ENCODE peak calls at places on chromosomes 11 and 22, in nine cellular contexts. E, T, X, C, A, I, R, L and V are unnamed samples.

GRCh38 chr11:43547900-43548381 is 132.6 kb upstream of the HSD17B12 start:
- ATAC-seq in T (peak), X (peak), C (no peak), I (peak), L (no peak), E (no peak), R (no peak), A (no peak), V (no peak)

GRCh38 chr11:57977709-57978108 is 46.0 kb upstream of the OR9Q1 start:
- ATAC-seq in I (peak), T (no peak), L (no peak), X (peak), E (no peak), R (no peak), A (no peak), C (no peak), V (no peak)

GRCh38 chr11:13328276-13328675 is 50.7 kb downstream of the BMAL1 start:
- ATAC-seq in L (no peak), A (no peak), C (no peak), X (no peak), E (no peak), R (no peak), T (no peak), I (no peak), V (no peak)

GRCh38 chr11:69525516-69526452 is 44.3 kb downstream of the LINC01488 start:
- ATAC-seq in L (no peak), E (no peak), C (no peak), A (no peak), I (no peak), R (no peak), X (no peak), T (no peak), V (no peak)

GRCh38 chr11:2318707-2319106 is 16.9 kb downstream of the TSPAN32 start:
- ATAC-seq in I (no peak), T (no peak), E (no peak), A (no peak), C (no peak), L (no peak), R (no peak), X (no peak), V (no peak)

GRCh38 chr11:66126808-66127555 is 56.9 kb downstream of the PACS1 start:
- ATAC-seq in L (peak), X (peak), I (peak), C (peak), R (peak), A (peak), E (peak), T (peak), V (peak)

GRCh38 chr11:36057372-36058045 is 113.6 kb downstream of the LDLRAD3 start:
- ATAC-seq in E (no peak), X (peak), T (no peak), A (no peak), R (no peak), I (peak), L (no peak), C (no peak), V (no peak)

GRCh38 chr22:50396751-50397370 is 53.7 kb downstream of the PPP6R2 start:
- ATAC-seq in T (peak), R (no peak), L (no peak), I (no peak), C (no peak), E (peak), A (no peak), X (no peak), V (no peak)

GRCh38 chr11:68328374-68329091 is 16.1 kb downstream of the LRP5 start:
- ATAC-seq in T (peak), E (peak), L (no peak), I (peak), C (no peak), X (no peak), A (peak), R (peak), V (no peak)

GRCh38 chr11:127056338-127056971 is 55.9 kb upstream of the KIRREL3 start:
- ATAC-seq in A (no peak), I (no peak), L (no peak), R (no peak), X (no peak), E (no peak), C (no peak), T (peak), V (no peak)

GRCh38 chr11:47109051-47109791 is 67.5 kb downstream of the ARFGAP2 start:
- ATAC-seq in X (no peak), R (peak), A (no peak), E (no peak), T (no peak), L (no peak), C (no peak), I (peak), V (no peak)

GRCh38 chr22:37032535-37033460 is 13.3 kb downstream of the MPST start:
- ATAC-seq in X (peak), I (peak), A (no peak), T (peak), R (peak), L (no peak), E (no peak), C (no peak), V (no peak)

GRCh38 chr11:19905280-19905853 is 192.7 kb downstream of the NAV2 start:
- ATAC-seq in E (no peak), X (peak), T (peak), L (no peak), C (no peak), A (no peak), I (peak), R (no peak), V (no peak)

GRCh38 chr22:42773161-42773560 is 52.5 kb upstream of the A4GALT start:
- ATAC-seq in L (no peak), R (peak), A (no peak), I (no peak), X (no peak), C (no peak), E (no peak), T (peak), V (peak)

GRCh38 chr11:62573006-62573591 is 592 bp downstream of the EEF1G start:
- ATAC-seq in L (no peak), E (no peak), X (peak), A (peak), I (no peak), R (no peak), T (peak), C (no peak), V (peak)

GRCh38 chr11:1494650-1495049 is 8.1 kb upstream of the MOB2 start:
- ATAC-seq in E (no peak), R (no peak), L (no peak), A (no peak), C (no peak), X (no peak), T (peak), I (no peak), V (no peak)